ENCODE peak calls at places on chromosomes 3 and 15, in six cellular contexts. N is naive thymus-derived CD8-positive, alpha-beta T cell; Q is renal cortical epithelial cell; W is brain pericyte; X is NCI-H2171 treated with DMSO at 0.1 percent for 48 hours; Y is DMS153. I is an unnamed sample.

GRCh38 chr3:161028485-161029018 is 76.6 kb downstream of the B3GALNT1 start:
- DNase-seq in N (no peak), Q (no peak), W (no peak), X (peak), Y (no peak), I (no peak)

GRCh38 chr15:96070636-96071035 is 259.9 kb upstream of the NR2F2 start:
- DNase-seq in N (no peak), Q (no peak), W (no peak), X (no peak), Y (no peak), I (no peak)

GRCh38 chr15:63241316-63241715 is 36.1 kb upstream of the APH1B start:
- DNase-seq in N (no peak), Q (no peak), W (no peak), X (no peak), Y (no peak), I (no peak)

GRCh38 chr15:83284563-83285283 is at the start of gene BNC1:
- DNase-seq in N (no peak), Q (no peak), W (no peak), X (no peak), Y (no peak), I (no peak)

GRCh38 chr15:38874464-38874863 is 309.9 kb upstream of the RASGRP1 start:
- DNase-seq in N (no peak), Q (no peak), W (no peak), X (no peak), Y (no peak), I (no peak)

GRCh38 chr3:23055733-23056376 is 147.3 kb upstream of the UBE2E2 start:
- DNase-seq in N (no peak), Q (peak), W (peak), X (no peak), Y (no peak), I (no peak)

GRCh38 chr3:71251156-71251775 is 332.3 kb downstream of the FOXP1 start:
- DNase-seq in N (no peak), Q (no peak), W (no peak), X (no peak), Y (no peak), I (no peak)

GRCh38 chr3:58214484-58215316 is 3.9 kb upstream of the DNASE1L3 start:
- DNase-seq in N (no peak), Q (peak), W (no peak), X (peak), Y (no peak), I (no peak)

GRCh38 chr15:76330281-76330680 is 6.3 kb upstream of the ISL2 start:
- DNase-seq in N (no peak), Q (peak), W (no peak), X (no peak), Y (no peak), I (no peak)

GRCh38 chr15:77860101-77860691 is 217.3 kb downstream of the TBC1D2B start:
- DNase-seq in N (no peak), Q (no peak), W (no peak), X (no peak), Y (no peak), I (no peak)

GRCh38 chr3:139541156-139541897 is 1.8 kb upstream of the RBP1 start:
- DNase-seq in N (no peak), Q (no peak), W (no peak), X (no peak), Y (no peak), I (peak)

GRCh38 chr3:27616031-27616430 is 106.1 kb downstream of the EOMES start:
- DNase-seq in N (no peak), Q (no peak), W (no peak), X (no peak), Y (no peak), I (no peak)

GRCh38 chr3:24529210-24529609 is 34.6 kb upstream of the THRB start:
- DNase-seq in N (no peak), Q (no peak), W (no peak), X (no peak), Y (no peak), I (no peak)

GRCh38 chr15:60324706-60325438 is 72.9 kb downstream of the ANXA2 start:
- DNase-seq in N (no peak), Q (no peak), W (no peak), X (peak), Y (no peak), I (no peak)

GRCh38 chr15:62369454-62369853 is 204.4 kb upstream of the C2CD4B start:
- DNase-seq in N (no peak), Q (no peak), W (no peak), X (no peak), Y (no peak), I (no peak)

GRCh38 chr3:53171827-53172505 is 11.0 kb downstream of the PRKCD start:
- DNase-seq in N (no peak), Q (no peak), W (no peak), X (no peak), Y (no peak), I (no peak)